ENCODE peak calls at places on chromosome 4, in seven cellular contexts. Q is NCI-H345, G is stomach, K is NCI-H1105, N is activated T-cell treated with anti-CD3 and anti-CD28 coated beads for 24 hours, M is naive B cell, Y is Calu3. L is an unnamed sample.

GRCh38 chr4:90220453-90220852 is 93.3 kb downstream of the CCSER1 start:
- DNase-seq in Q (no peak), G (no peak), K (no peak), N (no peak), M (no peak), Y (no peak), L (no peak)

GRCh38 chr4:180521181-180521580 is 1722.0 kb upstream of the TENM3 start:
- DNase-seq in Q (no peak), G (no peak), K (no peak), N (no peak), M (no peak), Y (no peak), L (no peak)

GRCh38 chr4:98865059-98865458 is 63.9 kb downstream of the EIF4E start:
- DNase-seq in Q (no peak), G (no peak), K (no peak), N (no peak), M (no peak), Y (no peak), L (no peak)

GRCh38 chr4:179750374-179750773 is 2308.1 kb upstream of the AGA start:
- DNase-seq in Q (no peak), G (no peak), K (no peak), N (no peak), M (no peak), Y (no peak), L (no peak)

GRCh38 chr4:85910985-85911384 is 436.0 kb downstream of the ARHGAP24 start:
- DNase-seq in Q (no peak), G (no peak), K (no peak), N (no peak), M (no peak), Y (no peak), L (no peak)

GRCh38 chr4:22458112-22458511 is 57.8 kb downstream of the ADGRA3 start:
- DNase-seq in Q (peak; percentile 67), G (no peak), K (no peak), N (no peak), M (no peak), Y (no peak), L (no peak)

GRCh38 chr4:73137121-73137520 is 67.6 kb upstream of the COX18 start:
- DNase-seq in Q (no peak), G (no peak), K (no peak), N (no peak), M (no peak), Y (no peak), L (no peak)

GRCh38 chr4:74934016-74934821 is 1.3 kb downstream of the PARM1 start:
- DNase-seq in Q (peak; percentile 15), G (peak; percentile 45), K (peak; percentile 6), N (no peak), M (peak; percentile 19), Y (peak; percentile 25), L (peak; percentile 35)